ENCODE peak calls at places on chromosomes 6 and 20, in six cellular contexts. X is GM12865; K is activated T-helper 2 cell treated with anti-CD3 and anti-CD28 coated beads, Interferon-gamma antibody, Interleukin-2, Interleukin-4, amounts not matched to agents 10 μg/mL and 5 μg/mL and 100 μg/mL, durations not matched to agents 14 hours and 24 hours and 36 hours; M is COLO829; Y is K562; S is effector CD4-positive, alpha-beta T cell. N is an unnamed sample.

GRCh38 chr6:168188310-168188973 is 109.4 kb upstream of the FRMD1 start:
- DNase-seq in X (no peak), K (no peak), M (no peak), Y (no peak), S (no peak), N (no peak)

GRCh38 chr6:149332602-149333311 is 15.2 kb downstream of the TAB2 start:
- DNase-seq in X (no peak), K (no peak), M (no peak), Y (no peak), S (no peak), N (no peak)

GRCh38 chr6:46437671-46438221 is 53.5 kb downstream of the RCAN2 start:
- DNase-seq in X (no peak), K (no peak), M (no peak), Y (peak), S (no peak), N (no peak)

GRCh38 chr6:157724960-157725741 is 97.9 kb upstream of the SNX9 start:
- DNase-seq in X (no peak), K (no peak), M (no peak), Y (no peak), S (no peak), N (no peak)

GRCh38 chr20:600141-600540 is 10.0 kb downstream of the TCF15 start:
- DNase-seq in X (no peak), K (no peak), M (no peak), Y (no peak), S (no peak), N (no peak)

GRCh38 chr20:31934491-31934890 is 17.4 kb downstream of the PDRG1 start:
- DNase-seq in X (no peak), K (no peak), M (no peak), Y (no peak), S (no peak), N (no peak)

GRCh38 chr6:11977193-11977592 is 34.9 kb upstream of the HIVEP1 start:
- DNase-seq in X (no peak), K (no peak), M (no peak), Y (peak), S (no peak), N (no peak)

GRCh38 chr6:161660666-161661571 is 387.1 kb upstream of the AGPAT4 start:
- DNase-seq in X (peak), K (no peak), M (peak), Y (peak), S (no peak), N (no peak)

GRCh38 chr6:169101981-169102380 is 151.7 kb downstream of the THBS2 start:
- DNase-seq in X (no peak), K (no peak), M (peak), Y (no peak), S (no peak), N (no peak)

GRCh38 chr20:58576590-58576944 is 61.4 kb upstream of the APCDD1L start:
- DNase-seq in X (no peak), K (no peak), M (no peak), Y (no peak), S (no peak), N (no peak)

N was measured in activated T-helper 1 cell treated with anti-CD3 and anti-CD28 coated beads, Interleukin-12 subunit alpha, Interleukin-12 subunit beta, Interleukin-2, Interleukin-4 antibody, amounts not matched to agents 30 ng/mL and 10 ng/mL and 1 ng/mL, durations not matched to agents 14 hours and 24 hours and 36 hours.